ENCODE peak calls at places on chromosomes 16 and 17, in four cellular contexts. H, E, W and O are unnamed samples.

GRCh38 chr17:59791603-59792457 is 84.4 kb downstream of the VMP1 start:
- DNase-seq in H (no peak), E (peak; percentile 84), W (no peak), O (no peak)

GRCh38 chr16:2056077-2056476 is 8.3 kb downstream of the TSC2 start:
- DNase-seq in H (no peak), E (peak; percentile 20), W (no peak), O (no peak)

GRCh38 chr16:20949660-20950059 is 49.1 kb downstream of the LYRM1 start:
- DNase-seq in H (no peak), E (no peak), W (no peak), O (no peak)

GRCh38 chr17:18919963-18920362 is 32.0 kb upstream of the SLC5A10 start:
- DNase-seq in H (no peak), E (no peak), W (no peak), O (no peak)

GRCh38 chr16:67672739-67673662 is 6.4 kb downstream of the C16orf86 start:
- DNase-seq in H (no peak), E (peak; percentile 86), W (peak; percentile 76), O (peak; percentile 22)

GRCh38 chr16:70737377-70738082 is 51.7 kb upstream of the MTSS2 start:
- DNase-seq in H (peak; percentile 97), E (peak; percentile 99), W (no peak), O (peak; percentile 78)

GRCh38 chr17:53749178-53749577 is 73.5 kb upstream of the KIF2B start:
- DNase-seq in H (no peak), E (no peak), W (no peak), O (peak; percentile 42)

GRCh38 chr16:51431517-51432241 is 280.6 kb upstream of the SALL1 start:
- DNase-seq in H (peak; percentile 95), E (peak; percentile 99), W (no peak), O (peak; percentile 97)

GRCh38 chr17:78374631-78375274 is 3.7 kb upstream of the PGS1 start:
- DNase-seq in H (no peak), E (peak; percentile 67), W (no peak), O (peak; percentile 86)

GRCh38 chr17:19461681-19462080 is 50.6 kb downstream of the RNF112 start:
- DNase-seq in H (no peak), E (no peak), W (no peak), O (no peak)

GRCh38 chr16:2194852-2195315 is 1.5 kb downstream of the CASKIN1 start:
- DNase-seq in H (no peak), E (peak; percentile 33), W (peak; percentile 49), O (no peak)

GRCh38 chr17:51289776-51290175 is 29.4 kb downstream of the UTP18 start:
- DNase-seq in H (no peak), E (no peak), W (no peak), O (no peak)

GRCh38 chr16:76201385-76201784 is 75.8 kb upstream of the CNTNAP4 start:
- DNase-seq in H (no peak), E (no peak), W (no peak), O (no peak)

GRCh38 chr16:35188288-35189155 is 1729.1 kb downstream of the TP53TG3F start:
- DNase-seq in H (no peak), E (no peak), W (peak; percentile 73), O (no peak)

GRCh38 chr16:86069736-86070298 is 170.9 kb downstream of the IRF8 start:
- DNase-seq in H (no peak), E (no peak), W (no peak), O (no peak)

GRCh38 chr17:63435681-63436522 is 10.2 kb downstream of the CYB561 start:
- DNase-seq in H (no peak), E (no peak), W (no peak), O (no peak)

GRCh38 chr17:4515501-4515900 is 16.8 kb downstream of the SPNS2 start:
- DNase-seq in H (no peak), E (no peak), W (no peak), O (no peak)

GRCh38 chr16:48101069-48101674 is 54.6 kb downstream of the ABCC12 start:
- DNase-seq in H (no peak), E (no peak), W (no peak), O (no peak)

GRCh38 chr16:57646388-57647039 is 18.1 kb downstream of the ADGRG1 start:
- DNase-seq in H (no peak), E (no peak), W (no peak), O (no peak)

GRCh38 chr16:89000207-89000959 is 23.4 kb upstream of the CBFA2T3 start:
- DNase-seq in H (no peak), E (no peak), W (no peak), O (no peak)

GRCh38 chr17:27368971-27369370 is 75.1 kb downstream of the WSB1 start:
- DNase-seq in H (no peak), E (no peak), W (no peak), O (no peak)

DNA sequence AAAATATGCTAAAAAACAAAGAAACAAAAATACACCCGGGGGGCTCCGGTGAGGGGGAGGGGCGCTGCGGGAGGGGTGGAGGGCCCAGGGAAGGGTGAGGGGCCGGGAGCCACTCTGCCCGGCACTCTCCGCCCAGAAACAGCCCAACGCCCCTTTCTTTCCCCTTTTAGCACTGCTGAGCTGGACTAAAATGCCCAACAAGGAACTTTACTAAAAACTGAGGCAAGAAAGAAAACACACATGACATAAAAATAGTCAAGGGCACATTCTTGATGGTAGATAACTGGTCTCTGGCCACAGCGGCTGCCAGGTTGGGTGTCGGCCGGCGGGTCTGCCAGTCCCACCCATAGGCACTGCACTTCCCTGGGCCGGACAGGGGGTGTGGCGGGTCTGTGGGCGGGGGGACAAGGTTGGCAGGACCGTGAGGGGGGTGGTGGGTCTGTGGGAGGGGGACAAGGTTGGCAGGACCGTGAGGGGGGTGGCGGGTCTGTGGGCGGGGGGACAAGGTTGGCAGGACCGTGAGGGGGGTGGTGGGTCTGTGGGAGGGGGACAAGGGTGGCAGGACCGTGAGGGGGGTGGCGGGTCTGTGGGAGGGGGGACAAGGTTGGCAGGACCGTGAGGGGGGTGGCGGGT is 20.9 kb downstream of the METRNL start:
- DNase-seq in H (no peak), E (peak; percentile 58), W (peak; percentile 46), O (no peak)
- H3K4me3 ChIP-seq in H (no peak overlapping the region), E (no peak overlapping the region), W (no peak overlapping the region), O (no peak overlapping the region)

GRCh38 chr16:5252800-5253199 is 155.2 kb upstream of the EEF2KMT start:
- DNase-seq in H (no peak), E (no peak), W (no peak), O (no peak)
- H3K4me3 ChIP-seq in H (no peak overlapping the region), E (no peak overlapping the region), W (no peak overlapping the region), O (no peak overlapping the region)

DNA sequence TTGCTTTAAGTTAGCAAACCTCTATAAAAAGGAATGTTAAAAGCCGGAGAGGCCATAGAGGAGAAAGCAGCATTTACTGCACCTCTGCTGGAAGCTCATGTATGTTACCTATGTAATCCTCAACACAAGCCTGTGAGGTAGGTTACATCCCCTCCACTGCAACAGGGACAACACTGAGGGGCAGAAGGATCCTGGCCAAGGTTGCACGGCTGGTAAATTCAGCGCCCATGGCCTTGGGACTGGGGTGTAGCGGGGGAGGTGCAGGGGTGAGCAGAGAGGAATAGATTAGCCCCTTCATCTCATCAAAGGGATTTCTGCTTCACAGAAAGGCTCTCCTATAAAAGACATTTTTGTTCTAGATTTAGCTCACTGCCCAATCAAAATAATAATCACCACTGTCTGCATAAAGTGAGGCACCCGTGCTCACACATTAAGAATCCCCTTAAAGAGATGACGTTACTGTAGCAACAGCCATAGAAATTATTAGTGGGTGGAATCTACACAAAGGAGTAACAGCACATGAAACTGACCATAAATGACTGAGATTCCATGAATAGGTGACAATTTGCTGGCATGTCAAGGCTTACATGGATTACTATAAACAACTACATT is 3.3 kb downstream of the ZCCHC14 start:
- DNase-seq in H (no peak), E (no peak), W (no peak), O (no peak)
- H3K4me3 ChIP-seq in H (peak overlapping the region; percentile 59), E (peak overlapping the region; percentile 63), W (no peak overlapping the region), O (no peak overlapping the region)

GRCh38 chr16:31200821-31201510 is 1.6 kb downstream of the PYCARD start:
- DNase-seq in H (no peak), E (no peak), W (no peak), O (no peak)
- H3K4me3 ChIP-seq in H (no peak overlapping the region), E (peak overlapping the region; percentile 81), W (no peak overlapping the region), O (no peak overlapping the region)

GRCh38 chr17:34616148-34616547 is 36.8 kb downstream of the TMEM132E start:
- DNase-seq in H (no peak), E (no peak), W (no peak), O (no peak)

GRCh38 chr17:34615326-34615725 is 35.9 kb downstream of the TMEM132E start:
- DNase-seq in H (no peak), E (no peak), W (no peak), O (no peak)

GRCh38 chr17:34610506-34610905 is 31.1 kb downstream of the TMEM132E start:
- DNase-seq in H (no peak), E (no peak), W (no peak), O (no peak)

GRCh38 chr17:34614698-34615097 is 35.3 kb downstream of the TMEM132E start:
- DNase-seq in H (no peak), E (no peak), W (no peak), O (no peak)

GRCh38 chr17:34613064-34614019 is 34.0 kb downstream of the TMEM132E start:
- DNase-seq in H (no peak), E (no peak), W (peak; percentile 65), O (no peak)
- H3K4me3 ChIP-seq in H (no peak overlapping the region), E (no peak overlapping the region), W (no peak overlapping the region), O (no peak overlapping the region)

GRCh38 chr17:69065113-69065512 is 4.4 kb upstream of the ABCA9 start:
- DNase-seq in H (no peak), E (no peak), W (no peak), O (no peak)
- H3K4me3 ChIP-seq in H (no peak overlapping the region), E (no peak overlapping the region), W (no peak overlapping the region), O (no peak overlapping the region)